ENCODE peak calls at places on chromosomes 16 and 17, in four cellular contexts. K, P, V and C are unnamed samples. For H4K20me1 and H3K27me3, the result is how much of the 10 kb centered on the place peaks cover.

GRCh38 chr17:1122681-1123396 is 56.9 kb downstream of the ABR start:
- DNase-seq in V (peak), P (peak), K (peak), C (peak)

GRCh38 chr17:78853926-78854394 is 13.3 kb upstream of the USP36 start:
- DNase-seq in V (no peak), K (no peak), P (no peak), C (no peak)

GRCh38 chr17:14732211-14732610 is 431.3 kb downstream of the HS3ST3B1 start:
- DNase-seq in P (no peak), V (no peak), K (no peak), C (no peak)

GRCh38 chr17:82296511-82297279 is 20.7 kb downstream of the CD7 start:
- DNase-seq in K (no peak), P (peak), V (peak), C (peak)

GRCh38 chr17:78257810-78258322 is 26.4 kb downstream of the TMEM235 start:
- DNase-seq in P (no peak), K (peak), V (peak), C (peak)

GRCh38 chr17:8968503-8968902 is 3.0 kb upstream of the PIK3R5 start:
- DNase-seq in V (no peak), K (no peak), P (no peak), C (no peak)

GRCh38 chr16:70684146-70685060 is 1.4 kb downstream of the MTSS2 start:
- DNase-seq in P (no peak), K (no peak), V (no peak), C (no peak)

GRCh38 chr16:70737377-70738082 is 51.7 kb upstream of the MTSS2 start:
- DNase-seq in K (peak), V (peak), P (peak), C (no peak)

GRCh38 chr17:74182041-74182783 is 21.3 kb upstream of the RPL38 start:
- DNase-seq in P (no peak), V (no peak), K (no peak), C (no peak)

GRCh38 chr16:57089406-57089805 is 3.0 kb upstream of the CPNE2 start:
- DNase-seq in K (no peak), P (no peak), V (no peak), C (no peak)

GRCh38 chr17:2593846-2594656 is 597 bp downstream of the PAFAH1B1 start:
- DNase-seq in V (peak), P (peak), K (peak), C (peak)
- H2AFZ ChIP-seq in V (no peak), P (peak), K (peak), C (peak)

DNA sequence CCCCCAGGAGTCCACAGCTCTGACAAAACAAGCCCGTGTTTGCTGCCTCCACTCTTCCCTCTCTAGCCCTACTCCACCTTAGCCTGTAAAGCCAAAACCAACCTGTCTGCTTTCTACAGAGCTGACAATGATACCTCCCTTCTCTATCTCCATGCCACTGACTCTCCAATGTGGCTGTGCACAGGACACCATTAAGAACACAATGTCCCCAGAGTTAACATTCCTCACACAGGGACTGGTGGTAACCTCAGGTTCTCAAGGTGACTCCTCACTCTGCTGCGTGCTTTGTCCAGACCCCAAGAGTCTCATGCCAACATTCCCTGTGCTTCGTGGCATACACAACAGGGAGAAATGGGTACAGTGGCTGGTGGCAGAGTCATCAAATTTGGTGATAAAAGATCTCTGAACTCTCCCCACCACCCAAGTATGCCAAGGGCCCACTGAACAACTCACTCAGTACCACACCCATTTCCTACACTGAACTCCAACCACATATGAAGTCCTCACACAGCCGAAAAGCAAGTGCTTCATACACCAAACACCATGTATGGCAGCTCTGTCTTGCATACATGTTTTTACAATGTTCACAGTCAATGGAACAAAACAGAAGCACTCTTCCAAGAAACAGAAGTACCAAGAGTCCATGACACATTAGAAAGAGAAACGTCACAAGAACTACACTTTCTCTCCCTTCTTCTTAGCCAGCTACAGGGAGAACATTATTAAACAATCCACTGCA is 21.1 kb downstream of the CSNK2A2 start:
- DNase-seq in V (no peak), K (no peak), P (no peak), C (peak)
- H4K20me1 ChIP-seq in V (under half), K (under half), P (under half), C (under half)

GRCh38 chr16:7158481-7158880 is 174.2 kb upstream of the RBFOX1 start:
- DNase-seq in V (no peak), K (no peak), P (no peak), C (no peak)
- H3K27me3 ChIP-seq in V (under half), K (under half), P (under half), C (under half)

DNA sequence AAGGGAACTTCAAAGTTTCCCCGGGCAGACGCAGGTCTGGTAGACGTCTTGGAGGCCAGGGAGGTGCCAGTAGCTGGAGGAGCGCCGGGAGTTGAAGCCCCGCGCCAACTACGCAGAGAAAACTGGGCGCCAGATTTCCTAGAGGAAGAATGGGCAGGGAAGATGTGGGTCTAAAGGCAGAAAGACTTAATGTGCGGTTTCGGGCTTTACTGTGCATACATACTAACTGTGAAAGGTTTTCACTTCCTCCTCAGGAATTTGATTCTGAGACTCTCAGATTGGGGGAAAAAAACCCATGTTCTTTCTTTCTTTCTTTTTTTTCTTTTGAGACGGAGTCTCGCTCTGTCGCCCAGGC is 331 bp upstream of the ZNF287 start:
- DNase-seq in P (no peak), K (no peak), V (no peak), C (no peak)
- H2AFZ ChIP-seq in P (peak), K (peak), V (no peak), C (peak)